ENCODE peak calls at places on chromosomes 16 and 17, in six cellular contexts. P, Y, Z, S, R and C are unnamed samples. For H3K36me3, the result is how much of the 10 kb centered on the place peaks cover.

GRCh38 chr17:40556198-40556661 is 9.0 kb downstream of the CCR7 start:
- DNase-seq in P (no peak), Y (no peak), Z (no peak), S (no peak), R (no peak), C (no peak)

GRCh38 chr17:37430051-37430591 is 23.4 kb downstream of the TADA2A start:
- DNase-seq in P (no peak), Y (no peak), Z (no peak), S (no peak), R (no peak), C (no peak)

GRCh38 chr17:63232565-63233310 is 213.4 kb downstream of the CYB561 start:
- DNase-seq in P (no peak), Y (no peak), Z (no peak), S (no peak), R (no peak), C (peak)

GRCh38 chr16:57540387-57540786 is 2.1 kb upstream of the ADGRG5 start:
- DNase-seq in P (peak), Y (peak), Z (no peak), S (no peak), R (no peak), C (peak)

GRCh38 chr17:33389506-33390141 is 96.5 kb upstream of the ASIC2 start:
- DNase-seq in P (no peak), Y (no peak), Z (no peak), S (no peak), R (no peak), C (no peak)

GRCh38 chr16:11497329-11497805 is 89.4 kb downstream of the LITAF start:
- DNase-seq in P (peak), Y (peak), Z (peak), S (peak), R (peak), C (peak)

GRCh38 chr17:42655528-42655927 is 3.6 kb upstream of the TUBG2 start:
- DNase-seq in P (no peak), Y (no peak), Z (no peak), S (no peak), R (no peak), C (no peak)

GRCh38 chr16:9898121-9898520 is 284.1 kb downstream of the GRIN2A start:
- DNase-seq in P (no peak), Y (no peak), Z (no peak), S (no peak), R (no peak), C (no peak)

GRCh38 chr16:67053767-67054334 is 24.9 kb downstream of the CBFB start:
- DNase-seq in P (no peak), Y (no peak), Z (no peak), S (no peak), R (no peak), C (no peak)

GRCh38 chr17:72110953-72111339 is 9.9 kb upstream of the SOX9 start:
- DNase-seq in P (no peak), Y (no peak), Z (no peak), S (no peak), R (no peak), C (no peak)

GRCh38 chr17:34474706-34475105 is 104.7 kb upstream of the TMEM132E start:
- DNase-seq in P (no peak), Y (no peak), Z (no peak), S (no peak), R (no peak), C (no peak)

GRCh38 chr17:3710951-3711383 is 12.7 kb upstream of the HASPIN start:
- DNase-seq in P (peak), Y (no peak), Z (no peak), S (no peak), R (no peak), C (no peak)

GRCh38 chr17:50638572-50638850 is 3.8 kb downstream of the ABCC3 start:
- DNase-seq in P (no peak), Y (no peak), Z (no peak), S (no peak), R (no peak), C (no peak)

GRCh38 chr16:85350973-85351372 is 238.7 kb upstream of the CIBAR2 start:
- DNase-seq in P (peak), Y (peak), Z (peak), S (peak), R (peak), C (no peak)

GRCh38 chr17:54901230-54901847 is 687 bp downstream of the TOM1L1 start:
- DNase-seq in P (no peak), Y (no peak), Z (no peak), S (no peak), R (no peak), C (no peak)

GRCh38 chr17:65998675-65999074 is 193.3 kb downstream of the CEP112 start:
- DNase-seq in P (no peak), Y (no peak), Z (no peak), S (no peak), R (no peak), C (no peak)

GRCh38 chr17:45809484-45809883 is 25.4 kb downstream of the CRHR1 start:
- DNase-seq in P (no peak), Y (no peak), Z (no peak), S (no peak), R (no peak), C (no peak)

GRCh38 chr17:59825533-59826316 is 67.0 kb downstream of the TUBD1 start:
- DNase-seq in P (no peak), Y (no peak), Z (no peak), S (no peak), R (no peak), C (no peak)

GRCh38 chr17:19397556-19398041 is 10.6 kb upstream of the MFAP4 start:
- DNase-seq in P (no peak), Y (no peak), Z (no peak), S (no peak), R (no peak), C (peak)

GRCh38 chr16:69378036-69378435 is 7.8 kb downstream of the TERF2 start:
- DNase-seq in P (no peak), Y (no peak), Z (no peak), S (no peak), R (no peak), C (no peak)

GRCh38 chr16:17331071-17331521 is 139.7 kb downstream of the XYLT1 start:
- DNase-seq in P (no peak), Y (no peak), Z (no peak), S (no peak), R (peak), C (no peak)

GRCh38 chr16:85231959-85232358 is 119.7 kb upstream of the CIBAR2 start:
- DNase-seq in P (no peak), Y (no peak), Z (peak), S (no peak), R (peak), C (no peak)

GRCh38 chr16:3696425-3697218 is 20.7 kb downstream of the TRAP1 start:
- DNase-seq in P (no peak), Y (no peak), Z (peak), S (no peak), R (no peak), C (no peak)

GRCh38 chr16:67216612-67217490 is 10.1 kb upstream of the TMEM208 start:
- DNase-seq in P (no peak), Y (peak), Z (no peak), S (no peak), R (peak), C (no peak)

GRCh38 chr16:83808573-83809014 is 816 bp downstream of the HSBP1 start:
- DNase-seq in P (no peak), Y (no peak), Z (no peak), S (no peak), R (no peak), C (no peak)

GRCh38 chr17:50033316-50033715 is 22.6 kb upstream of the ITGA3 start:
- DNase-seq in P (no peak), Y (no peak), Z (no peak), S (no peak), R (no peak), C (no peak)

GRCh38 chr16:12576878-12577277 is 226.8 kb downstream of the CPPED1 start:
- DNase-seq in P (no peak), Y (no peak), Z (no peak), S (no peak), R (no peak), C (peak)

GRCh38 chr16:23852794-23853562 is 17.2 kb downstream of the PRKCB start:
- DNase-seq in P (no peak), Y (no peak), Z (no peak), S (no peak), R (no peak), C (no peak)

GRCh38 chr17:48290378-48290777 is 139.6 kb downstream of the SKAP1 start:
- DNase-seq in P (no peak), Y (no peak), Z (no peak), S (no peak), R (no peak), C (no peak)

GRCh38 chr17:83173997-83174858 is 94.8 kb downstream of the METRNL start:
- DNase-seq in P (peak), Y (no peak), Z (peak), S (peak), R (no peak), C (peak)

GRCh38 chr17:10114931-10115535 is 83.4 kb downstream of the GAS7 start:
- DNase-seq in P (peak), Y (peak), Z (peak), S (peak), R (peak), C (peak)

GRCh38 chr17:61770043-61770442 is 93.3 kb downstream of the BRIP1 start:
- DNase-seq in P (no peak), Y (no peak), Z (no peak), S (no peak), R (no peak), C (no peak)

GRCh38 chr17:54907385-54907784 is 6.7 kb downstream of the TOM1L1 start:
- DNase-seq in P (no peak), Y (no peak), Z (no peak), S (no peak), R (no peak), C (no peak)

GRCh38 chr16:82061861-82062525 is 26.9 kb downstream of the HSD17B2 start:
- DNase-seq in P (no peak), Y (no peak), Z (no peak), S (peak), R (no peak), C (no peak)

GRCh38 chr17:32261937-32262510 is 3.6 kb upstream of the RHBDL3 start:
- DNase-seq in P (no peak), Y (peak), Z (no peak), S (no peak), R (no peak), C (no peak)

GRCh38 chr16:14486520-14487303 is 143.3 kb downstream of the PARN start:
- DNase-seq in P (peak), Y (peak), Z (peak), S (peak), R (peak), C (no peak)

GRCh38 chr17:14297161-14297851 is 3.6 kb upstream of the HS3ST3B1 start:
- DNase-seq in P (no peak), Y (peak), Z (no peak), S (peak), R (peak), C (peak)

GRCh38 chr17:67143318-67143717 is 99.0 kb downstream of the CACNG1 start:
- DNase-seq in P (no peak), Y (no peak), Z (no peak), S (no peak), R (no peak), C (no peak)

GRCh38 chr17:67139784-67140665 is 95.7 kb downstream of the CACNG1 start:
- DNase-seq in P (no peak), Y (no peak), Z (no peak), S (peak), R (no peak), C (no peak)

GRCh38 chr17:67150826-67151225 is 94.2 kb downstream of the HELZ start:
- DNase-seq in P (no peak), Y (no peak), Z (no peak), S (no peak), R (no peak), C (no peak)

GRCh38 chr17:67148352-67148751 is 96.6 kb downstream of the HELZ start:
- DNase-seq in P (no peak), Y (no peak), Z (no peak), S (no peak), R (no peak), C (no peak)

DNA sequence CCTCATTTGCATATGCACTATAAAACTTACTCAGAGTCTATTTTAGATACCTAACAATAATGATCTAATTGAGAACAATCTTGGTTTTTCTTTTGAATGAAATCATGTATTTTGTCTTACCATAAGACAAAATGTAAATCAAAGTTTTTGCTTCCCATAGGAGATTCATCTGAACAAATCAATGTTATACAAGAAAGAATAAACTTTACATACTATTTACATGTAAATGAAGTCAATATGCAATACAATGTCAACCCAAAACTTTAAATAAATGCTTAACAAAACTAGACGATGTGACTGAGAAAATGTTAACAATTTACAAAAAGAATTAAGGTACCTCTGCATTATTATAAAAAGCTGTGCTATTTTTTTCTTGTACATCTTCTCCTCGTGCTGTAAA is 99.6 kb downstream of the HELZ start:
- DNase-seq in P (no peak), Y (no peak), Z (no peak), S (no peak), R (no peak), C (no peak)
- H3K36me3 ChIP-seq in P (under half), Y (half or more), Z (under half), S (under half), R (half or more), C (half or more)

GRCh38 chr16:88589441-88589840 is 19.2 kb downstream of the ZC3H18 start:
- DNase-seq in P (no peak), Y (no peak), Z (no peak), S (no peak), R (no peak), C (no peak)
- H3K36me3 ChIP-seq in P (under half), Y (half or more), Z (under half), S (under half), R (half or more), C (half or more)

GRCh38 chr17:27566673-27567562 is 64.1 kb upstream of the LGALS9 start:
- DNase-seq in P (no peak), Y (no peak), Z (no peak), S (no peak), R (no peak), C (peak)
- H3K36me3 ChIP-seq in P (under half), Y (under half), Z (under half), S (under half), R (under half), C (under half)

GRCh38 chr16:74623846-74624245 is 16.9 kb upstream of the GLG1 start:
- DNase-seq in P (no peak), Y (no peak), Z (no peak), S (no peak), R (no peak), C (no peak)
- H3K36me3 ChIP-seq in P (under half), Y (half or more), Z (under half), S (under half), R (half or more), C (half or more)

GRCh38 chr16:25135239-25135878 is 23.8 kb downstream of the LCMT1 start:
- DNase-seq in P (no peak), Y (no peak), Z (no peak), S (no peak), R (no peak), C (no peak)
- H3K36me3 ChIP-seq in P (under half), Y (half or more), Z (under half), S (under half), R (half or more), C (half or more)